ENCODE peak calls at places on chromosomes 12 and 14, in four cellular contexts. One of them, this sample, is unnamed.

GRCh38 chr12:2475984-2476383 is 318.8 kb upstream of the FKBP4 start:
- DNase-seq in GM23338: no peak
- DNase-seq in endothelial cell of umbilical vein: no peak
- DNase-seq in MM.1S: no peak
- DNase-seq in this sample: no peak

GRCh38 chr14:103401223-103402214 is 16.3 kb downstream of the MARK3 start:
- DNase-seq in GM23338: peak
- DNase-seq in endothelial cell of umbilical vein: peak
- DNase-seq in MM.1S: no peak
- DNase-seq in this sample: no peak

GRCh38 chr12:132837693-132838463 is 9.2 kb upstream of the GOLGA3 start:
- DNase-seq in GM23338: no peak
- DNase-seq in endothelial cell of umbilical vein: no peak
- DNase-seq in MM.1S: no peak
- DNase-seq in this sample: no peak

GRCh38 chr14:101504096-101504948 is 57.0 kb upstream of the DIO3 start:
- DNase-seq in GM23338: no peak
- DNase-seq in endothelial cell of umbilical vein: no peak
- DNase-seq in MM.1S: no peak
- DNase-seq in this sample: no peak

GRCh38 chr12:52074656-52075408 is 4.7 kb upstream of the SMIM41 start:
- DNase-seq in GM23338: no peak
- DNase-seq in endothelial cell of umbilical vein: no peak
- DNase-seq in MM.1S: no peak
- DNase-seq in this sample: no peak

GRCh38 chr14:22520235-22520634 is 68.8 kb downstream of the DAD1 start:
- DNase-seq in GM23338: no peak
- DNase-seq in endothelial cell of umbilical vein: peak
- DNase-seq in MM.1S: no peak
- DNase-seq in this sample: no peak

GRCh38 chr14:99667045-99667444 is 17.1 kb upstream of the CYP46A1 start:
- DNase-seq in GM23338: no peak
- DNase-seq in endothelial cell of umbilical vein: no peak
- DNase-seq in MM.1S: no peak
- DNase-seq in this sample: no peak

GRCh38 chr12:51620448-51620847 is 29.4 kb downstream of the SCN8A start:
- DNase-seq in GM23338: no peak
- DNase-seq in endothelial cell of umbilical vein: no peak
- DNase-seq in MM.1S: no peak
- DNase-seq in this sample: no peak

GRCh38 chr14:86858591-86858990 is 1134.4 kb downstream of the GALC start:
- DNase-seq in GM23338: no peak
- DNase-seq in endothelial cell of umbilical vein: no peak
- DNase-seq in MM.1S: no peak
- DNase-seq in this sample: no peak

GRCh38 chr14:66225337-66225736 is 260.8 kb upstream of the CCDC196 start:
- DNase-seq in GM23338: no peak
- DNase-seq in endothelial cell of umbilical vein: no peak
- DNase-seq in MM.1S: no peak
- DNase-seq in this sample: no peak

GRCh38 chr14:71324767-71325272 is 417.6 kb downstream of the PCNX1 start:
- DNase-seq in GM23338: peak
- DNase-seq in endothelial cell of umbilical vein: no peak
- DNase-seq in MM.1S: no peak
- DNase-seq in this sample: peak

GRCh38 chr12:86334071-86334470 is 77.9 kb upstream of the MGAT4C start:
- DNase-seq in GM23338: peak
- DNase-seq in endothelial cell of umbilical vein: no peak
- DNase-seq in MM.1S: no peak
- DNase-seq in this sample: no peak

GRCh38 chr12:128786741-128787391 is 36.9 kb downstream of the SLC15A4 start:
- DNase-seq in GM23338: no peak
- DNase-seq in endothelial cell of umbilical vein: no peak
- DNase-seq in MM.1S: no peak
- DNase-seq in this sample: no peak

GRCh38 chr12:122028601-122029560 is 7.2 kb downstream of the BCL7A start:
- DNase-seq in GM23338: no peak
- DNase-seq in endothelial cell of umbilical vein: no peak
- DNase-seq in MM.1S: no peak
- DNase-seq in this sample: peak

GRCh38 chr12:39574785-39575497 is 44.7 kb downstream of the ABCD2 start:
- DNase-seq in GM23338: peak
- DNase-seq in endothelial cell of umbilical vein: no peak
- DNase-seq in MM.1S: no peak
- DNase-seq in this sample: no peak

GRCh38 chr14:67710209-67710608 is 8.5 kb downstream of the RDH12 start:
- DNase-seq in GM23338: peak
- DNase-seq in endothelial cell of umbilical vein: no peak
- DNase-seq in MM.1S: no peak
- DNase-seq in this sample: no peak

GRCh38 chr12:123614110-123614509 is 12.2 kb downstream of the DDX55 start:
- DNase-seq in GM23338: no peak
- DNase-seq in endothelial cell of umbilical vein: no peak
- DNase-seq in MM.1S: no peak
- DNase-seq in this sample: no peak

GRCh38 chr12:104747956-104748355 is 210.1 kb downstream of the SLC41A2 start:
- DNase-seq in GM23338: no peak
- DNase-seq in endothelial cell of umbilical vein: no peak
- DNase-seq in MM.1S: no peak
- DNase-seq in this sample: no peak

GRCh38 chr12:105978276-105978675 is 160.5 kb downstream of the NUAK1 start:
- DNase-seq in GM23338: no peak
- DNase-seq in endothelial cell of umbilical vein: no peak
- DNase-seq in MM.1S: no peak
- DNase-seq in this sample: no peak

GRCh38 chr14:80615831-80616230 is 325.7 kb downstream of the CEP128 start:
- DNase-seq in GM23338: no peak
- DNase-seq in endothelial cell of umbilical vein: no peak
- DNase-seq in MM.1S: no peak
- DNase-seq in this sample: peak

GRCh38 chr12:19574606-19575005 is 135.3 kb downstream of the AEBP2 start:
- DNase-seq in GM23338: peak
- DNase-seq in endothelial cell of umbilical vein: peak
- DNase-seq in MM.1S: no peak
- DNase-seq in this sample: no peak
- TF ChIP-seq CTCF in GM23338: peak
- TF ChIP-seq CTCF in endothelial cell of umbilical vein: no peak
- TF ChIP-seq CTCF in MM.1S: no peak
- TF ChIP-seq CTCF in this sample: peak

GRCh38 chr12:45215419-45216296 is at the start of gene ANO6:
- DNase-seq in GM23338: peak
- DNase-seq in endothelial cell of umbilical vein: peak
- DNase-seq in MM.1S: peak
- DNase-seq in this sample: peak
- TF ChIP-seq CTCF in GM23338: peak
- TF ChIP-seq CTCF in endothelial cell of umbilical vein: no peak
- TF ChIP-seq CTCF in MM.1S: peak
- TF ChIP-seq CTCF in this sample: peak

GRCh38 chr12:30882706-30883105 is 43.8 kb upstream of the TSPAN11 start:
- DNase-seq in GM23338: no peak
- DNase-seq in endothelial cell of umbilical vein: peak
- DNase-seq in MM.1S: no peak
- DNase-seq in this sample: no peak
- TF ChIP-seq CTCF in GM23338: peak
- TF ChIP-seq CTCF in endothelial cell of umbilical vein: no peak
- TF ChIP-seq CTCF in MM.1S: no peak
- TF ChIP-seq CTCF in this sample: no peak

GRCh38 chr12:84712747-84713146 is 199.9 kb downstream of the SLC6A15 start:
- DNase-seq in GM23338: peak
- DNase-seq in endothelial cell of umbilical vein: no peak
- DNase-seq in MM.1S: no peak
- DNase-seq in this sample: no peak
- TF ChIP-seq CTCF in GM23338: no peak
- TF ChIP-seq CTCF in endothelial cell of umbilical vein: no peak
- TF ChIP-seq CTCF in MM.1S: no peak
- TF ChIP-seq CTCF in this sample: no peak

GRCh38 chr14:33402604-33403003 is 463.9 kb downstream of the NPAS3 start:
- DNase-seq in GM23338: no peak
- DNase-seq in endothelial cell of umbilical vein: no peak
- DNase-seq in MM.1S: no peak
- DNase-seq in this sample: no peak

GRCh38 chr14:33404964-33405574 is 466.4 kb downstream of the NPAS3 start:
- DNase-seq in GM23338: peak
- DNase-seq in endothelial cell of umbilical vein: no peak
- DNase-seq in MM.1S: no peak
- DNase-seq in this sample: no peak

GRCh38 chr14:33401326-33401725 is 462.6 kb downstream of the NPAS3 start:
- DNase-seq in GM23338: no peak
- DNase-seq in endothelial cell of umbilical vein: no peak
- DNase-seq in MM.1S: no peak
- DNase-seq in this sample: no peak

GRCh38 chr14:33406766-33407165 is 468.1 kb downstream of the NPAS3 start:
- DNase-seq in GM23338: no peak
- DNase-seq in endothelial cell of umbilical vein: no peak
- DNase-seq in MM.1S: no peak
- DNase-seq in this sample: no peak

GRCh38 chr14:33404054-33404453 is 465.4 kb downstream of the NPAS3 start:
- DNase-seq in GM23338: no peak
- DNase-seq in endothelial cell of umbilical vein: peak
- DNase-seq in MM.1S: no peak
- DNase-seq in this sample: no peak
- TF ChIP-seq CTCF in GM23338: no peak
- TF ChIP-seq CTCF in endothelial cell of umbilical vein: no peak
- TF ChIP-seq CTCF in MM.1S: no peak
- TF ChIP-seq CTCF in this sample: no peak

DNA sequence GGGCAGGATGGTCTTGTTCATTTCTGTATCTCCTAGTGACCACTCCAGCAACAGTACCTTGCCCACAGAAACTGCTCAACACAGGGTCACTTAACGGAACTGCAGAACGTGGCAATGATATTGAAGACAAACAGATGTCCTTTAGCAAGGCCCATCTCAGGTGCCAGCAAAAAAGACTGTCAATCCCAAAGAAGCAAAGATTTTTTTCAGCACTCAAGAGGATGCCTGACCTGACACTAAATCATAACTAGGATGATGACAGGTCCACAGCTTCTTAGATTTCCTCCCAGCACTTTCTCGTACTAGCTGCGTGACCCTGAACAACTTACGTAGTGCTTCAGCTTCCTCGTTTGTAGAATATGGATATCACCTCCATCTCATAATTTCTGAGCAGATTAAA is 39.4 kb downstream of the ATP2B1 start:
- DNase-seq in GM23338: no peak
- DNase-seq in endothelial cell of umbilical vein: no peak
- DNase-seq in MM.1S: no peak
- DNase-seq in this sample: no peak
- TF ChIP-seq CTCF in GM23338: no peak
- TF ChIP-seq CTCF in endothelial cell of umbilical vein: no peak
- TF ChIP-seq CTCF in MM.1S: no peak
- TF ChIP-seq CTCF in this sample: no peak

GRCh38 chr12:58106185-58106584 is 164.8 kb downstream of the ATP23 start:
- DNase-seq in GM23338: no peak
- DNase-seq in endothelial cell of umbilical vein: no peak
- DNase-seq in MM.1S: no peak
- DNase-seq in this sample: no peak

GRCh38 chr12:58104443-58104842 is 163.1 kb downstream of the ATP23 start:
- DNase-seq in GM23338: no peak
- DNase-seq in endothelial cell of umbilical vein: no peak
- DNase-seq in MM.1S: no peak
- DNase-seq in this sample: no peak

GRCh38 chr12:58099476-58099875 is 158.1 kb downstream of the ATP23 start:
- DNase-seq in GM23338: no peak
- DNase-seq in endothelial cell of umbilical vein: no peak
- DNase-seq in MM.1S: no peak
- DNase-seq in this sample: no peak

GRCh38 chr12:58105225-58106119 is 164.1 kb downstream of the ATP23 start:
- DNase-seq in GM23338: peak
- DNase-seq in endothelial cell of umbilical vein: peak
- DNase-seq in MM.1S: no peak
- DNase-seq in this sample: no peak
- TF ChIP-seq CTCF in GM23338: peak
- TF ChIP-seq CTCF in endothelial cell of umbilical vein: no peak
- TF ChIP-seq CTCF in MM.1S: peak
- TF ChIP-seq CTCF in this sample: no peak